ENCODE peak calls at places on chromosomes 1 and 21, in seven cellular contexts. One of them, this sample, is unnamed.

GRCh38 chr1:218674280-218674773 is 329.2 kb downstream of the TGFB2 start:
- DNase-seq in EH: peak; percentile 87
- DNase-seq in cardiac fibroblast: peak; percentile 90
- DNase-seq in activated T-cell treated with anti-CD3 and anti-CD28 coated beads, Interleukin-2, amount 50 U/mL, for 72 hours: no peak
- DNase-seq in H4: peak; percentile 68
- DNase-seq in NCI-H748 treated with DMSO at 0.1 percent for 48 hours: no peak
- DNase-seq in upper lobe of right lung: peak; percentile 63
- DNase-seq in this sample: no peak

GRCh38 chr1:190365283-190365682 is 112.4 kb downstream of the BRINP3 start:
- DNase-seq in EH: no peak
- DNase-seq in cardiac fibroblast: no peak
- DNase-seq in activated T-cell treated with anti-CD3 and anti-CD28 coated beads, Interleukin-2, amount 50 U/mL, for 72 hours: no peak
- DNase-seq in H4: no peak
- DNase-seq in NCI-H748 treated with DMSO at 0.1 percent for 48 hours: no peak
- DNase-seq in upper lobe of right lung: no peak
- DNase-seq in this sample: no peak

GRCh38 chr1:167229719-167230385 is 9.2 kb downstream of the POU2F1 start:
- DNase-seq in EH: no peak
- DNase-seq in cardiac fibroblast: no peak
- DNase-seq in activated T-cell treated with anti-CD3 and anti-CD28 coated beads, Interleukin-2, amount 50 U/mL, for 72 hours: no peak
- DNase-seq in H4: no peak
- DNase-seq in NCI-H748 treated with DMSO at 0.1 percent for 48 hours: no peak
- DNase-seq in upper lobe of right lung: no peak
- DNase-seq in this sample: no peak

GRCh38 chr1:10213186-10213585 is 2.8 kb downstream of the KIF1B start:
- DNase-seq in EH: no peak
- DNase-seq in cardiac fibroblast: no peak
- DNase-seq in activated T-cell treated with anti-CD3 and anti-CD28 coated beads, Interleukin-2, amount 50 U/mL, for 72 hours: no peak
- DNase-seq in H4: no peak
- DNase-seq in NCI-H748 treated with DMSO at 0.1 percent for 48 hours: no peak
- DNase-seq in upper lobe of right lung: no peak
- DNase-seq in this sample: no peak

GRCh38 chr1:203931953-203932352 is 70.6 kb downstream of the SNRPE start:
- DNase-seq in EH: no peak
- DNase-seq in cardiac fibroblast: no peak
- DNase-seq in activated T-cell treated with anti-CD3 and anti-CD28 coated beads, Interleukin-2, amount 50 U/mL, for 72 hours: no peak
- DNase-seq in H4: no peak
- DNase-seq in NCI-H748 treated with DMSO at 0.1 percent for 48 hours: no peak
- DNase-seq in upper lobe of right lung: no peak
- DNase-seq in this sample: no peak

GRCh38 chr1:231933711-231934626 is 307.4 kb downstream of the DISC1 start:
- DNase-seq in EH: peak; percentile 53
- DNase-seq in cardiac fibroblast: peak; percentile 43
- DNase-seq in activated T-cell treated with anti-CD3 and anti-CD28 coated beads, Interleukin-2, amount 50 U/mL, for 72 hours: no peak
- DNase-seq in H4: no peak
- DNase-seq in NCI-H748 treated with DMSO at 0.1 percent for 48 hours: no peak
- DNase-seq in upper lobe of right lung: no peak
- DNase-seq in this sample: no peak

GRCh38 chr1:227654858-227655752 is 80.0 kb downstream of the JMJD4 start:
- DNase-seq in EH: no peak
- DNase-seq in cardiac fibroblast: peak; percentile 16
- DNase-seq in activated T-cell treated with anti-CD3 and anti-CD28 coated beads, Interleukin-2, amount 50 U/mL, for 72 hours: no peak
- DNase-seq in H4: no peak
- DNase-seq in NCI-H748 treated with DMSO at 0.1 percent for 48 hours: no peak
- DNase-seq in upper lobe of right lung: no peak
- DNase-seq in this sample: no peak

GRCh38 chr1:81801032-81801833 is 499 bp downstream of the ADGRL2 start:
- DNase-seq in EH: peak; percentile 77
- DNase-seq in cardiac fibroblast: peak; percentile 96
- DNase-seq in activated T-cell treated with anti-CD3 and anti-CD28 coated beads, Interleukin-2, amount 50 U/mL, for 72 hours: no peak
- DNase-seq in H4: peak; percentile 84
- DNase-seq in NCI-H748 treated with DMSO at 0.1 percent for 48 hours: no peak
- DNase-seq in upper lobe of right lung: peak; percentile 76
- DNase-seq in this sample: peak; percentile 80

GRCh38 chr1:245026252-245026651 is 128.5 kb upstream of the KIF26B start:
- DNase-seq in EH: no peak
- DNase-seq in cardiac fibroblast: no peak
- DNase-seq in activated T-cell treated with anti-CD3 and anti-CD28 coated beads, Interleukin-2, amount 50 U/mL, for 72 hours: no peak
- DNase-seq in H4: no peak
- DNase-seq in NCI-H748 treated with DMSO at 0.1 percent for 48 hours: no peak
- DNase-seq in upper lobe of right lung: no peak
- DNase-seq in this sample: no peak

GRCh38 chr21:31515253-31515652 is 144.2 kb upstream of the SOD1 start:
- DNase-seq in EH: no peak
- DNase-seq in cardiac fibroblast: no peak
- DNase-seq in activated T-cell treated with anti-CD3 and anti-CD28 coated beads, Interleukin-2, amount 50 U/mL, for 72 hours: no peak
- DNase-seq in H4: no peak
- DNase-seq in NCI-H748 treated with DMSO at 0.1 percent for 48 hours: no peak
- DNase-seq in upper lobe of right lung: no peak
- DNase-seq in this sample: no peak

GRCh38 chr1:44111861-44112260 is 6.8 kb upstream of the KLF17 start:
- DNase-seq in EH: no peak
- DNase-seq in cardiac fibroblast: no peak
- DNase-seq in activated T-cell treated with anti-CD3 and anti-CD28 coated beads, Interleukin-2, amount 50 U/mL, for 72 hours: no peak
- DNase-seq in H4: no peak
- DNase-seq in NCI-H748 treated with DMSO at 0.1 percent for 48 hours: no peak
- DNase-seq in upper lobe of right lung: no peak
- DNase-seq in this sample: no peak

GRCh38 chr1:25912076-25912831 is 6.0 kb upstream of the STMN1 start:
- DNase-seq in EH: peak; percentile 87
- DNase-seq in cardiac fibroblast: peak; percentile 85
- DNase-seq in activated T-cell treated with anti-CD3 and anti-CD28 coated beads, Interleukin-2, amount 50 U/mL, for 72 hours: no peak
- DNase-seq in H4: no peak
- DNase-seq in NCI-H748 treated with DMSO at 0.1 percent for 48 hours: no peak
- DNase-seq in upper lobe of right lung: no peak
- DNase-seq in this sample: no peak

GRCh38 chr21:40842197-40842552 is 4.8 kb downstream of the DSCAM start:
- DNase-seq in EH: no peak
- DNase-seq in cardiac fibroblast: no peak
- DNase-seq in activated T-cell treated with anti-CD3 and anti-CD28 coated beads, Interleukin-2, amount 50 U/mL, for 72 hours: no peak
- DNase-seq in H4: no peak
- DNase-seq in NCI-H748 treated with DMSO at 0.1 percent for 48 hours: no peak
- DNase-seq in upper lobe of right lung: no peak
- DNase-seq in this sample: no peak

GRCh38 chr1:163173121-163173520 is 29.6 kb downstream of the RGS5 start:
- DNase-seq in EH: peak; percentile 57
- DNase-seq in cardiac fibroblast: peak; percentile 49
- DNase-seq in activated T-cell treated with anti-CD3 and anti-CD28 coated beads, Interleukin-2, amount 50 U/mL, for 72 hours: no peak
- DNase-seq in H4: no peak
- DNase-seq in NCI-H748 treated with DMSO at 0.1 percent for 48 hours: no peak
- DNase-seq in upper lobe of right lung: no peak
- DNase-seq in this sample: no peak

GRCh38 chr1:54084794-54085193 is 31.4 kb downstream of the TCEANC2 start:
- DNase-seq in EH: no peak
- DNase-seq in cardiac fibroblast: no peak
- DNase-seq in activated T-cell treated with anti-CD3 and anti-CD28 coated beads, Interleukin-2, amount 50 U/mL, for 72 hours: no peak
- DNase-seq in H4: no peak
- DNase-seq in NCI-H748 treated with DMSO at 0.1 percent for 48 hours: no peak
- DNase-seq in upper lobe of right lung: no peak
- DNase-seq in this sample: no peak

GRCh38 chr21:26888931-26889330 is 43.7 kb upstream of the ADAMTS1 start:
- DNase-seq in EH: no peak
- DNase-seq in cardiac fibroblast: no peak
- DNase-seq in activated T-cell treated with anti-CD3 and anti-CD28 coated beads, Interleukin-2, amount 50 U/mL, for 72 hours: no peak
- DNase-seq in H4: peak; percentile 17
- DNase-seq in NCI-H748 treated with DMSO at 0.1 percent for 48 hours: no peak
- DNase-seq in upper lobe of right lung: no peak
- DNase-seq in this sample: no peak

GRCh38 chr21:32612999-32613337 is 791 bp upstream of the CFAP298 start:
- DNase-seq in EH: no peak
- DNase-seq in cardiac fibroblast: no peak
- DNase-seq in activated T-cell treated with anti-CD3 and anti-CD28 coated beads, Interleukin-2, amount 50 U/mL, for 72 hours: no peak
- DNase-seq in H4: no peak
- DNase-seq in NCI-H748 treated with DMSO at 0.1 percent for 48 hours: no peak
- DNase-seq in upper lobe of right lung: no peak
- DNase-seq in this sample: no peak

GRCh38 chr1:94862718-94863117 is 42.6 kb downstream of the SLC44A3 start:
- DNase-seq in EH: no peak
- DNase-seq in cardiac fibroblast: no peak
- DNase-seq in activated T-cell treated with anti-CD3 and anti-CD28 coated beads, Interleukin-2, amount 50 U/mL, for 72 hours: no peak
- DNase-seq in H4: no peak
- DNase-seq in NCI-H748 treated with DMSO at 0.1 percent for 48 hours: no peak
- DNase-seq in upper lobe of right lung: no peak
- DNase-seq in this sample: no peak

GRCh38 chr1:154759196-154759595 is 110.9 kb downstream of the KCNN3 start:
- DNase-seq in EH: no peak
- DNase-seq in cardiac fibroblast: no peak
- DNase-seq in activated T-cell treated with anti-CD3 and anti-CD28 coated beads, Interleukin-2, amount 50 U/mL, for 72 hours: peak; percentile 76
- DNase-seq in H4: no peak
- DNase-seq in NCI-H748 treated with DMSO at 0.1 percent for 48 hours: no peak
- DNase-seq in upper lobe of right lung: no peak
- DNase-seq in this sample: peak; percentile 30

GRCh38 chr1:187001198-187001904 is 172.6 kb downstream of the PLA2G4A start:
- DNase-seq in EH: peak; percentile 87
- DNase-seq in cardiac fibroblast: peak; percentile 95
- DNase-seq in activated T-cell treated with anti-CD3 and anti-CD28 coated beads, Interleukin-2, amount 50 U/mL, for 72 hours: no peak
- DNase-seq in H4: peak; percentile 14
- DNase-seq in NCI-H748 treated with DMSO at 0.1 percent for 48 hours: no peak
- DNase-seq in upper lobe of right lung: no peak
- DNase-seq in this sample: no peak

GRCh38 chr1:10941891-10942541 is 70.4 kb upstream of the TARDBP start:
- DNase-seq in EH: peak; percentile 45
- DNase-seq in cardiac fibroblast: peak; percentile 35
- DNase-seq in activated T-cell treated with anti-CD3 and anti-CD28 coated beads, Interleukin-2, amount 50 U/mL, for 72 hours: peak; percentile 77
- DNase-seq in H4: peak; percentile 30
- DNase-seq in NCI-H748 treated with DMSO at 0.1 percent for 48 hours: no peak
- DNase-seq in upper lobe of right lung: peak; percentile 80
- DNase-seq in this sample: no peak

GRCh38 chr1:61056674-61057439 is 25.5 kb upstream of the NFIA start:
- DNase-seq in EH: peak; percentile 32
- DNase-seq in cardiac fibroblast: peak; percentile 71
- DNase-seq in activated T-cell treated with anti-CD3 and anti-CD28 coated beads, Interleukin-2, amount 50 U/mL, for 72 hours: peak; percentile 42
- DNase-seq in H4: no peak
- DNase-seq in NCI-H748 treated with DMSO at 0.1 percent for 48 hours: peak; percentile 68
- DNase-seq in upper lobe of right lung: peak; percentile 81
- DNase-seq in this sample: peak; percentile 81

GRCh38 chr1:5905431-5905830 is 86.8 kb downstream of the NPHP4 start:
- DNase-seq in EH: no peak
- DNase-seq in cardiac fibroblast: no peak
- DNase-seq in activated T-cell treated with anti-CD3 and anti-CD28 coated beads, Interleukin-2, amount 50 U/mL, for 72 hours: no peak
- DNase-seq in H4: no peak
- DNase-seq in NCI-H748 treated with DMSO at 0.1 percent for 48 hours: no peak
- DNase-seq in upper lobe of right lung: no peak
- DNase-seq in this sample: peak; percentile 27

GRCh38 chr1:84693774-84694173 is 3.5 kb upstream of the SSX2IP start:
- DNase-seq in EH: no peak
- DNase-seq in cardiac fibroblast: peak; percentile 5
- DNase-seq in activated T-cell treated with anti-CD3 and anti-CD28 coated beads, Interleukin-2, amount 50 U/mL, for 72 hours: no peak
- DNase-seq in H4: no peak
- DNase-seq in NCI-H748 treated with DMSO at 0.1 percent for 48 hours: no peak
- DNase-seq in upper lobe of right lung: no peak
- DNase-seq in this sample: no peak

GRCh38 chr1:196002906-196003305 is 605.3 kb downstream of the KCNT2 start:
- DNase-seq in EH: peak; percentile 1
- DNase-seq in cardiac fibroblast: peak; percentile 27
- DNase-seq in activated T-cell treated with anti-CD3 and anti-CD28 coated beads, Interleukin-2, amount 50 U/mL, for 72 hours: no peak
- DNase-seq in H4: peak; percentile 6
- DNase-seq in NCI-H748 treated with DMSO at 0.1 percent for 48 hours: no peak
- DNase-seq in upper lobe of right lung: no peak
- DNase-seq in this sample: no peak

GRCh38 chr1:93082313-93082712 is 3.2 kb downstream of the MTF2 start:
- DNase-seq in EH: no peak
- DNase-seq in cardiac fibroblast: no peak
- DNase-seq in activated T-cell treated with anti-CD3 and anti-CD28 coated beads, Interleukin-2, amount 50 U/mL, for 72 hours: no peak
- DNase-seq in H4: no peak
- DNase-seq in NCI-H748 treated with DMSO at 0.1 percent for 48 hours: no peak
- DNase-seq in upper lobe of right lung: no peak
- DNase-seq in this sample: no peak

GRCh38 chr1:38512789-38513188 is 346.8 kb downstream of the RRAGC start:
- DNase-seq in EH: no peak
- DNase-seq in cardiac fibroblast: no peak
- DNase-seq in activated T-cell treated with anti-CD3 and anti-CD28 coated beads, Interleukin-2, amount 50 U/mL, for 72 hours: no peak
- DNase-seq in H4: no peak
- DNase-seq in NCI-H748 treated with DMSO at 0.1 percent for 48 hours: peak; percentile 19
- DNase-seq in upper lobe of right lung: peak; percentile 71
- DNase-seq in this sample: no peak

GRCh38 chr1:41578712-41579335 is 94.3 kb upstream of the EDN2 start:
- DNase-seq in EH: peak; percentile 31
- DNase-seq in cardiac fibroblast: peak; percentile 25
- DNase-seq in activated T-cell treated with anti-CD3 and anti-CD28 coated beads, Interleukin-2, amount 50 U/mL, for 72 hours: no peak
- DNase-seq in H4: peak; percentile 78
- DNase-seq in NCI-H748 treated with DMSO at 0.1 percent for 48 hours: peak; percentile 90
- DNase-seq in upper lobe of right lung: no peak
- DNase-seq in this sample: no peak

This sample was measured in spleen.